ENCODE peak calls at places on chromosomes 7 and 10, in five cellular contexts. K is ascending aorta, W is fibroblast of pulmonary artery, X is adrenal gland, V is dorsolateral prefrontal cortex. A is an unnamed sample.

GRCh38 chr10:132957981-132958885 is 15.9 kb upstream of the CFAP46 start:
- DNase-seq in V (no peak), X (no peak), K (no peak), W (no peak), A (no peak)

GRCh38 chr7:152709307-152710133 is 33.6 kb upstream of the XRCC2 start:
- DNase-seq in K (no peak), X (no peak), W (no peak), V (no peak), A (no peak)

GRCh38 chr7:1593091-1593866 is 23.4 kb upstream of the PSMG3 start:
- DNase-seq in K (no peak), X (no peak), V (no peak), W (no peak), A (no peak)

GRCh38 chr7:4247106-4247876 is 434.8 kb upstream of the FOXK1 start:
- DNase-seq in K (no peak), V (no peak), W (no peak), X (no peak), A (no peak)

GRCh38 chr7:55198634-55199366 is 166.3 kb upstream of the LANCL2 start:
- DNase-seq in X (no peak), V (no peak), W (no peak), K (no peak), A (no peak)

GRCh38 chr7:85074016-85074415 is 112.8 kb downstream of the SEMA3D start:
- DNase-seq in W (no peak), X (no peak), K (no peak), V (no peak), A (no peak)

GRCh38 chr7:55063633-55064032 is 44.8 kb downstream of the EGFR start:
- DNase-seq in X (no peak), W (no peak), V (no peak), K (no peak), A (peak)

GRCh38 chr10:106213493-106213892 is 951.0 kb downstream of the SORCS1 start:
- DNase-seq in V (no peak), X (no peak), W (no peak), K (no peak), A (no peak)

GRCh38 chr7:127809285-127809702 is 157.3 kb downstream of the SND1 start:
- DNase-seq in X (peak), K (no peak), V (no peak), W (peak), A (no peak)

GRCh38 chr10:56823849-56824248 is 462.8 kb upstream of the ZWINT start:
- DNase-seq in X (no peak), V (no peak), K (no peak), W (no peak), A (no peak)

GRCh38 chr7:50389961-50390360 is 60.2 kb downstream of the FIGNL1 start:
- DNase-seq in V (no peak), W (no peak), K (no peak), X (no peak), A (no peak)

GRCh38 chr10:32150532-32151101 is 94.4 kb upstream of the KIF5B start:
- DNase-seq in W (peak), X (no peak), V (no peak), K (no peak), A (no peak)

GRCh38 chr7:2927592-2927991 is 83.5 kb upstream of the GNA12 start:
- DNase-seq in K (no peak), W (no peak), X (no peak), V (no peak), A (no peak)

GRCh38 chr10:130989670-130990247 is 321.8 kb downstream of the TCERG1L start:
- DNase-seq in W (no peak), V (no peak), X (no peak), K (no peak), A (no peak)

GRCh38 chr10:12726971-12727831 is 274.3 kb downstream of the CCDC3 start:
- DNase-seq in K (no peak), V (no peak), W (no peak), X (no peak), A (no peak)

DNA sequence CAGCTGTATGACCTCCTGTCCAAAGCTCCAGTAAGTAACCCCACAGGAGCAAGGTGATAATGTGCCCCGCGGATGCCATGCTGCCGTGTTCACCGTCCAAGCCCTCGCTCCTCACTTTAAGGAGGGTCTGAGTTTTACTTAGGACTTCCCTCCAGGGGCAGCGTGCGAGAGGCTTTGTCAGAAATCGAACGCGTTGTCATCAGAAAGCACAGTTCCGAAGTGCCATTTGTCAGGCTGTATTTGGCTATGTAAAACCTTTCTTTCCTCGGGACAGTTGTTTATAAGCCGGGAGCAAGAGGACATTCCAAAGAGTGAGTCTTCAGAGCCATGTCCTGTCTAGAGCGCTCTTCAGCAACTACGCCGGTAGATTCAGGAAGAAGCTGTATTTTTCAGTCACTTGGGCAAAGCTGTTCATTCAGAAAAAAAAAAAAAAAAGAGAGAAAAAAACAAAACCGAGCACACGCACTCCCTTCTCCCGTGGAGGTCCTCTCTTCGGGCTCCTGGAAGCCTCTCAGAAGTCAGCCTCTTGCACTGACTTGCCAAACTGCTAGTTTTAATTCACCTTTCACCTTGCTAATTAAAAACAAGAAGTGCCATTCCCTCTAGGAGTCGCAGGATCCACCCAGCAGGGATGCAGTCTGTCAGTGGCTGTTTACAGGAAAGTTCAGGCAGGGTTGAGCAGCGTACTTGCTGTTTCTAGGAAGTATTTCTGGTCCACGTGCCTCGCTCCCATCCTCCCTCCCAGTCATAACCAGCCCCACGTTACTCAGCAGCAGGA is at the start of gene SEMA3E:
- DNase-seq in K (no peak), X (no peak), W (peak), V (no peak), A (no peak)
- H3K4me3 ChIP-seq in K (peak), X (no peak), W (peak), V (peak), A (peak)

GRCh38 chr10:93356516-93356915 is 125.6 kb downstream of the MYOF start:
- DNase-seq in V (no peak), W (no peak), K (no peak), X (no peak), A (no peak)

GRCh38 chr10:93352638-93353383 is 129.3 kb downstream of the MYOF start:
- DNase-seq in V (no peak), K (no peak), X (no peak), W (peak), A (no peak)

GRCh38 chr10:93357680-93358079 is 124.5 kb downstream of the MYOF start:
- DNase-seq in X (no peak), V (no peak), W (peak), K (no peak), A (no peak)
- TF ChIP-seq CTCF in X (peak), V (peak), W (peak), K (no peak), A (peak)

GRCh38 chr7:19128856-19129255 is 11.4 kb upstream of the TWIST1 start:
- DNase-seq in V (no peak), X (no peak), W (no peak), K (no peak), A (no peak)

GRCh38 chr7:19139706-19140327 is 5.4 kb downstream of the FERD3L start:
- DNase-seq in W (no peak), K (no peak), V (no peak), X (no peak), A (no peak)

GRCh38 chr7:19133390-19133789 is 11.8 kb downstream of the FERD3L start:
- DNase-seq in X (no peak), K (no peak), W (no peak), V (no peak), A (no peak)

GRCh38 chr7:19133891-19134290 is 11.3 kb downstream of the FERD3L start:
- DNase-seq in X (no peak), W (peak), V (no peak), K (no peak), A (no peak)
- H3K4me3 ChIP-seq in X (no peak), W (no peak), V (no peak), K (no peak), A (no peak)

DNA sequence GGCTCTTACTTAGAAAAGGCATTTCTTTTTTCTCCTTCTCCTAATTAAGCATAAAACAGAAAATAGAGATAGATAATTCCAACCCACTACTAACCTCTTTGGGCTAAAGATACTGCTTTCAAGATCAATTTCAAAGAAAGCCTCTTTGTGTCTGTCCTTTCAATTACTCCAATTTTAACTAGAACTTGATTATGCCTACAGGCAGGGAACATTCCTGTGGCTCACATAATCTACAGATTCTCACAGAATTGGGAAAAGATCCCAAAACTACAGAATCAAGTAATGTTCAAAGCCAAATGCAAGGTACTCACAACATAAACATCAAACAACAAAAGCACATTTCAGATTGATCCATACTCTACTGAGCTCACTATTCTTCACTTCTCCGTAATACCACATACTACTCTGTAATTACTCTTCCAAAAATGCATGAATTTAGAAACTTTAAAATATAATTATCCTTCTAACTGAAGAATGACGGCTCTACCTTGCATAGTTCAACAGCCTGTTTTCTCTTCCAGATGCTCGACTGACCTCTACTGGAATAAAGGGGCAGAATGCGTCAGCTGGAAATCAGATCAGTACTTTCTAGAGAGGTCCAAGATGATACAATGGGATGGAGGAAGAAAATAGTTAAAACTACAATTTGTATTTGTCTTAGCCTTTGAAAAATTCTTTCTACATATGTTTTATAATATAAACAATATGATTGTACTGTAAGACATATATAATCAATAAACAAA is 3.9 kb downstream of the MTERF1 start:
- DNase-seq in K (no peak), W (peak), X (no peak), V (no peak), A (no peak)
- TF ChIP-seq CTCF in K (no peak), W (peak), X (no peak), V (peak), A (peak)

DNA sequence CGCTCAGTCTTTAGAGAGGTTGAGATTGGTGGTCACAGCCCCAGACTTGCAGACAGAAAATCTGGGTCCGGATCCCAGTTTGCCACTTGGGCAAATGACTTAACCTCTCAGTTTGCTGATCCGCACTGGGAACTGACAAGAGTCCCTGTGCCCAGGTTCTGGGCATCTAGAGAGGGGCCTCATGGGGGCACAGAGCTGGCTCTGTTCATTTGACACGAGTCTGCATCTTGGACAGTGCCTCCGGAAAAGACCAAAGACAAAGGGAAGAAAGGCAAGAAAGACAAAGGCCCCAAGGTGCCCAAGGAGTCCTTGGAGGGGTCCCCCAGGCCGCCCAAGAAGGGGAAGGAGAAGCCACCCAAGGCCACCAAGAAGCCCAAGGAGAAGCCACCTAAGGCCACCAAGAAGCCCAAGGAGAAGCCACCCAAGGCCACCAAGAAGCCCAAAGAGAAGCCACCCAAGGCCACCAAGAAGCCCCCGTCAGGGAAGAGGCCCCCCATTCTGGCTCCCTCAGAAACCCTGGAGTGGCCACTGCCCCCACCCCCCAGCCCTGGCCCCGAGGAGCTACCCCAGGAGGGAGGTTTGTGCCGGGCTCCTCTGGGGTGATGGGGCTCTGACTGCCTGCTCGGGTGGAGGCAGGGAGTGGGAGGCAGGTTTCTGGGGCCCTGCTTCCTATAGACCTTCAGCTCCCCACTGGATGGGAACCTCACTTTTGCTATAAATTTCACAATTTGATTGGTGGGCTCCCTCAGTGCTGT is 2.3 kb downstream of the AEBP1 start:
- DNase-seq in V (no peak), W (no peak), X (no peak), K (no peak), A (no peak)
- H3K4me3 ChIP-seq in V (no peak), W (peak), X (no peak), K (peak), A (peak)

GRCh38 chr7:97016392-97017196 is 8.0 kb downstream of the DLX5 start:
- DNase-seq in W (no peak), K (no peak), X (no peak), V (no peak), A (no peak)
- TF ChIP-seq CTCF in W (no peak), K (no peak), X (no peak), V (no peak), A (no peak)

DNA sequence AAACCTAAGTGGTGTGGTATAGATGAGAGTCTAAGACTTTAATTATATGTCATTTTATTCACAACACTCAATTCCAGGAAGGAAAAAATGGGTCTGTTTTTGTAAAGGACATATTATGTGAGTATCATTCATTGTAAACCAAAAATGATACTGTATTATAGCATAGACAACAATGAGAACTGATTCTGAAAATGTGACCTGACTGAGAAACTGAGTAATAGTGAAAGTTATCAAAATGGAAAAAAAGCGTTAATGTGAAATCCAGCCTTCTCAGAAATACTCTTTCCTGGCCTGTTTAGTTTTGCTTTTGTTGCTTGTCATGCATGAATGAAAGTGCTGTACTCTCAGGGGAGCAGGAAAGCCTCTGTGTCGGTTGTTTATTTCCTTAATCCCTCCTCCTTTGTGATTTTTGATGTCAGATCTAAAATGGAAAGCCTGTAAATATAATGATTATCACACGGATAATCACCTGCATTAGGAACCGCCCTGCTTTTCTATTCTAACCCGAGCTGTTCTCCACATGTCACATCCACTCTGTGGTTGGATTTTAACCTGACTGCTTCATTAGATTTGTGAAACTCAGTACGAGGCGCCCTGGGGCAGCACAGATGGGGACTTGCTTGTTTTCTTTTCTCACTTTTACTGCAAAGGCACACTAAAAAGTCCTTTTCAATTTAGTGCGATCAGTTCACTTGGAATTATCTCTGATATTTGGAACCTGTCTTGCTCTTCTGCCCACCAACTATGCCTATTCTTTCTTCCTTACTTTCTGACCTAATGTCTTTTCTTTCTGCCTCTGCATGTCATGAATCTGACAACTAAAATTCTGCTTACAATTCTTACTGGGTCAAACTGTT is 240.9 kb upstream of the KAT6B start:
- DNase-seq in X (no peak), K (no peak), V (no peak), W (no peak), A (no peak)
- H3K4me3 ChIP-seq in X (no peak), K (peak), V (peak), W (no peak), A (no peak)

DNA sequence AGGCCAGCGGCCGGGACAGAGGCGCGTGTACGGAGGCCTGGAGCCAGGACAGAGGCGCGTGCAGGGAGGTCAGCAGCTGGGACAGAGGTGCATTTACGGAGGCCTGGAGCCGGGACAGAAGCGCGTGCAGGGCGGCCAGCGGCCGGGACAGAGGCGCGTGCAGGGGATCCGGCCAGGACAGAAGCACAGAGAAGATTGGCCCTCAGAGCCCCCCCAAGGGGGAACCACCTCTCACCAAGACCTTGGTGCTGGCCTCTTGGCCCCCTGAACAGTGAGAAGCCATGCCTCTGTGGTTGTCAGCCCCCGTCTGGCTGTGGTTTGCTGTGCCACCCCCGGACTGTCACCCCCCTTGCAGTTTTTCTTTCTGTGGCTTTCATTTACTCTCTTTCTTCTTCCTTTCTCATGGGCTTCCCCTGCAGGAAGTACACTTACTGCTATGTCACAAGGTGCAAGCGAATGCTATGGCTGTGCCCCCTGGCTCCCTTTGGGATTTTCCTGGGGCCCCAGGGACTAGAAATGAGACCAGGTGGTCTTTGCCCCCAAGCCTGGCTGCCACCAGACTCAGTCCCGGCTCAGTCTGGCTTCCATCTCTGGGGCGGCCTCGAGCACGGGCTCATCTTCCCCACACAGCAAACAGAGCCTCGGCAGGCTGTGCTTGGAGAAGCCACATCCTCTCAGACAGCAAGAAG is 41.1 kb downstream of the INSIG1 start:
- DNase-seq in K (no peak), V (no peak), X (no peak), W (no peak), A (no peak)
- TF ChIP-seq CTCF in K (no peak), V (no peak), X (no peak), W (no peak), A (no peak)

GRCh38 chr10:78280604-78281003 is 246.9 kb downstream of the RPS24 start:
- DNase-seq in W (no peak), V (no peak), X (no peak), K (no peak), A (no peak)
- H3K4me3 ChIP-seq in W (no peak), V (no peak), X (no peak), K (no peak), A (no peak)

A was measured in right atrium auricular region.